ENCODE peak calls at places on chromosome 6, in six cellular contexts. H is progenitor cell of endocrine pancreas, D is uterus, O is omental fat pad, K is colonic mucosa, R is AG09309. M is an unnamed sample.

GRCh38 chr6:30060634-30060981 is 457 bp upstream of the POLR1H start:
- DNase-seq in H (no peak), D (no peak), O (no peak), K (peak; percentile 45), R (no peak), M (no peak)

GRCh38 chr6:53241936-53242335 is 93.3 kb upstream of the GCM1 start:
- DNase-seq in H (no peak), D (no peak), O (no peak), K (no peak), R (no peak), M (no peak)

GRCh38 chr6:11215773-11216172 is 16.7 kb downstream of the NEDD9 start:
- DNase-seq in H (no peak), D (no peak), O (no peak), K (no peak), R (no peak), M (no peak)

GRCh38 chr6:169665289-169665688 is 36.5 kb downstream of the WDR27 start:
- DNase-seq in H (no peak), D (no peak), O (no peak), K (no peak), R (no peak), M (no peak)

GRCh38 chr6:155224031-155224451 is 39.8 kb upstream of the CLDN20 start:
- DNase-seq in H (no peak), D (no peak), O (no peak), K (no peak), R (peak; percentile 61), M (peak; percentile 68)

GRCh38 chr6:21678990-21679389 is 85.4 kb downstream of the SOX4 start:
- DNase-seq in H (no peak), D (no peak), O (no peak), K (no peak), R (no peak), M (peak; percentile 5)

GRCh38 chr6:98842489-98843180 is 8.3 kb downstream of the POU3F2 start:
- DNase-seq in H (no peak), D (no peak), O (no peak), K (no peak), R (no peak), M (no peak)

GRCh38 chr6:6221829-6222535 is 98.5 kb downstream of the F13A1 start:
- DNase-seq in H (no peak), D (no peak), O (no peak), K (peak; percentile 50), R (no peak), M (no peak)

GRCh38 chr6:36444470-36444869 is 1.7 kb downstream of the KCTD20 start:
- DNase-seq in H (no peak), D (no peak), O (no peak), K (no peak), R (peak; percentile 49), M (no peak)

GRCh38 chr6:95723638-95724037 is 146.3 kb downstream of the MANEA start:
- DNase-seq in H (no peak), D (no peak), O (no peak), K (no peak), R (no peak), M (no peak)

GRCh38 chr6:90284745-90285481 is 11.7 kb downstream of the BACH2 start:
- DNase-seq in H (no peak), D (no peak), O (no peak), K (no peak), R (no peak), M (no peak)

GRCh38 chr6:137339929-137340559 is 120.9 kb upstream of the IFNGR1 start:
- DNase-seq in H (no peak), D (no peak), O (no peak), K (no peak), R (no peak), M (no peak)

GRCh38 chr6:147787407-147787806 is 278.9 kb downstream of the SAMD5 start:
- DNase-seq in H (no peak), D (no peak), O (no peak), K (no peak), R (no peak), M (no peak)

GRCh38 chr6:155130161-155130853 is 133.5 kb upstream of the CLDN20 start:
- DNase-seq in H (no peak), D (no peak), O (no peak), K (no peak), R (no peak), M (no peak)

GRCh38 chr6:7157752-7158616 is 50.2 kb downstream of the RREB1 start:
- DNase-seq in H (no peak), D (no peak), O (no peak), K (no peak), R (no peak), M (no peak)

GRCh38 chr6:135555550-135555949 is 58.0 kb upstream of the AHI1 start:
- DNase-seq in H (no peak), D (no peak), O (no peak), K (no peak), R (no peak), M (no peak)

GRCh38 chr6:18262812-18263560 is 1.3 kb downstream of the DEK start:
- DNase-seq in H (no peak), D (no peak), O (no peak), K (peak; percentile 42), R (no peak), M (no peak)

GRCh38 chr6:122007366-122007765 is 392.1 kb upstream of the HSF2 start:
- DNase-seq in H (no peak), D (no peak), O (no peak), K (no peak), R (no peak), M (no peak)

GRCh38 chr6:158002951-158003853 is 21.5 kb downstream of the SYNJ2 start:
- DNase-seq in H (no peak), D (peak; percentile 74), O (no peak), K (peak; percentile 71), R (peak; percentile 89), M (peak; percentile 95)

GRCh38 chr6:44487611-44488010 is 100.1 kb downstream of the CDC5L start:
- DNase-seq in H (no peak), D (no peak), O (no peak), K (no peak), R (no peak), M (no peak)

GRCh38 chr6:140040391-140040790 is 665.9 kb upstream of the CITED2 start:
- DNase-seq in H (no peak), D (no peak), O (no peak), K (no peak), R (no peak), M (no peak)

GRCh38 chr6:37938909-37939308 is 119.4 kb downstream of the ZFAND3 start:
- DNase-seq in H (no peak), D (no peak), O (no peak), K (no peak), R (no peak), M (no peak)

GRCh38 chr6:4125933-4126864 is 9.2 kb downstream of the ECI2 start:
- DNase-seq in H (no peak), D (peak; percentile 28), O (no peak), K (no peak), R (peak; percentile 72), M (peak; percentile 60)

GRCh38 chr6:44084231-44085014 is 42.8 kb downstream of the MRPL14 start:
- DNase-seq in H (no peak), D (no peak), O (no peak), K (no peak), R (peak; percentile 53), M (no peak)

GRCh38 chr6:39791850-39792500 is at the start of gene DAAM2:
- DNase-seq in H (peak; percentile 16), D (peak; percentile 68), O (no peak), K (peak; percentile 35), R (no peak), M (no peak)

GRCh38 chr6:25417206-25417605 is 138.0 kb downstream of the CARMIL1 start:
- DNase-seq in H (no peak), D (no peak), O (no peak), K (no peak), R (no peak), M (no peak)

GRCh38 chr6:168417660-168418059 is 23.3 kb upstream of the SMOC2 start:
- DNase-seq in H (no peak), D (peak; percentile 56), O (no peak), K (no peak), R (no peak), M (no peak)

GRCh38 chr6:958531-958930 is 265.6 kb upstream of the EXOC2 start:
- DNase-seq in H (no peak), D (no peak), O (no peak), K (no peak), R (peak; percentile 68), M (peak; percentile 90)

GRCh38 chr6:23414204-23414501 is 711.9 kb upstream of the NRSN1 start:
- DNase-seq in H (no peak), D (no peak), O (no peak), K (no peak), R (peak; percentile 44), M (peak; percentile 54)

GRCh38 chr6:95601133-95601532 is 23.8 kb downstream of the MANEA start:
- DNase-seq in H (no peak), D (no peak), O (no peak), K (no peak), R (no peak), M (no peak)

GRCh38 chr6:142300302-142300701 is 1.5 kb upstream of the ADGRG6 start:
- DNase-seq in H (no peak), D (no peak), O (no peak), K (no peak), R (no peak), M (no peak)
- TF ChIP-seq CTCF in H (no peak), D (no peak), O (no peak), K (no peak), R (no peak), M (no peak)

DNA sequence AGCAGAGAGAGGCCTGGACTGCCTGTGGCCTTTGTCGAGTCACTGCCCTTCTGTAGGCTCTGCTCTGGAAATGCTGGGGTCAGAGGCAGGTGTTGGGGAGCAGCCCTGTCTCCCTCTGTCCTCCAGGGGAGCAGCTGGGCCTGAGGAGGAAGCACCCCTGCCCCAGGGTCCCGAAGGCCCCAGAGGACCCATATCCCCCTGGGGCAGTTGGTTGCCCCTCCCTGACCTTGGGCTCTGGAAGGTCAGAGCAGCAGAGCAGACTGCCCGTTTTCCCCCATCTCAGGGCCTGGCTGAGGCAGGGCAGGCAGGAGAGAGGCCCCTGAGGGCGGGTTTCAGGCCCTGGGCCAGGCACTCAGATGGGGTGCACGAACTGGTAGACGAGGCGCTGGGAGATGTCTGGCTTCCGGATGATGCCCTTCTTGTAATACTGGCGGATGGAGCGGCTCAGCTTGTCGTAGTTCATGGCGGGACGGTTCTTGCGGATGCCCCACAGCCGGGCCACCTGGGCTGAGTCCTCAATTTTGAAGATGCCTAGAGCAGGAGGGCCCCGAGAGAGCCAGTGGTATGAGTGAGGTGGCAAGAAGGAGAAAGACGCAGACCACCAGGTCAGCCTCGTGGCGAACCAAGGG is 18.1 kb downstream of the SPDEF start:
- DNase-seq in H (no peak), D (no peak), O (no peak), K (no peak), R (no peak), M (no peak)
- TF ChIP-seq CTCF in H (no peak), D (no peak), O (no peak), K (no peak), R (no peak), M (no peak)

GRCh38 chr6:27630727-27631613 is 158.1 kb upstream of the ZNF184 start:
- DNase-seq in H (peak; percentile 50), D (no peak), O (no peak), K (peak; percentile 41), R (no peak), M (no peak)
- TF ChIP-seq CTCF in H (peak; percentile 33), D (no peak), O (no peak), K (no peak), R (no peak), M (no peak)

DNA sequence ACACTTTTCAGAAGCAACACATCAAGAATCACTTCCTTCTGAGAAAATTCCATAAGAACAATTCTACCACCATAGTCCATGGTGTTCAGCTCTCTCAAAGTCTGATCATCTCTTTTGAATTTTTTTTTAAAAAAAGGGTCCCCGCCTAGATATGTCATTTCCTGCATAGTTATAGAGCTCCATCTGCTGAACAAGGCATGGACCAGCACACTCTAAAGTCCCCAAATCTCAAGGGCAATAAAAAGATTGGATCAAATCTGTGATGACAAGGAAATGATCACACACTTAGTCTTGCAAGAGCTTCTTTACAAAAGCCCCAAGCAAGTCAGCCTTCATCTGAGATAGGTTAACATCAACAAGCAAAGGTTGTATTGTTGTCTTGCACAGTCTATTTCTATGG is 100.7 kb upstream of the STMND1 start:
- DNase-seq in H (no peak), D (no peak), O (no peak), K (no peak), R (no peak), M (no peak)
- TF ChIP-seq CTCF in H (no peak), D (no peak), O (no peak), K (no peak), R (peak; percentile 41), M (peak; percentile 15)

M was measured in BJ.